ENCODE peak calls at places on chromosomes 11 and 22, in four cellular contexts. O is endodermal cell, V is HS-27A, R is Peyer's patch. U is an unnamed sample.
A peak's percentile ranks its signal among the peaks of the same experiment; 100 is the strongest.

GRCh38 chr11:3109921-3110706 is 52.9 kb upstream of the CARS1 start:
- DNase-seq in O (peak; percentile 87), V (no peak), R (peak; percentile 72), U (no peak)

GRCh38 chr22:26170112-26170492 is 840 bp downstream of the SEZ6L start:
- DNase-seq in O (peak; percentile 70), V (no peak), R (no peak), U (no peak)

GRCh38 chr11:91850533-91851305 is 373.9 kb upstream of the FAT3 start:
- DNase-seq in O (no peak), V (no peak), R (no peak), U (no peak)

GRCh38 chr11:121416909-121417567 is 35.1 kb upstream of the SORL1 start:
- DNase-seq in O (no peak), V (peak; percentile 11), R (peak; percentile 87), U (peak; percentile 17)

GRCh38 chr11:2886191-2886894 is 768 bp upstream of the CDKN1C start:
- DNase-seq in O (peak; percentile 86), V (no peak), R (no peak), U (no peak)

GRCh38 chr22:43867839-43868652 is 5.7 kb upstream of the SULT4A1 start:
- DNase-seq in O (peak; percentile 94), V (peak; percentile 17), R (peak; percentile 63), U (no peak)

GRCh38 chr22:31540966-31541365 is 44.6 kb downstream of the SFI1 start:
- DNase-seq in O (no peak), V (no peak), R (no peak), U (no peak)

GRCh38 chr11:119473226-119473625 is 50.3 kb upstream of the THY1 start:
- DNase-seq in O (peak; percentile 29), V (no peak), R (no peak), U (no peak)

GRCh38 chr11:22733433-22733832 is 67.0 kb downstream of the GAS2 start:
- DNase-seq in O (no peak), V (no peak), R (no peak), U (no peak)

GRCh38 chr22:46649176-46650077 is 29.2 kb downstream of the GRAMD4 start:
- DNase-seq in O (no peak), V (no peak), R (no peak), U (no peak)